ENCODE peak calls at places on chromosome 17, in five cellular contexts. V is GF-D8, Q is EH, A is uterus, B is breast epithelium. C is an unnamed sample.
A peak's percentile ranks its signal among the peaks of the same experiment; 100 is the strongest.

GRCh38 chr17:43342601-43342905 is 56.2 kb upstream of the ARL4D start:
- DNase-seq in Q (no peak), B (no peak), V (no peak), A (no peak), C (no peak)

GRCh38 chr17:37802712-37803416 is 58.0 kb upstream of the HNF1B start:
- DNase-seq in V (no peak), A (no peak), Q (peak; percentile 77), B (no peak), C (peak; percentile 89)

GRCh38 chr17:14925498-14925897 is 339.6 kb downstream of the PMP22 start:
- DNase-seq in B (no peak), V (no peak), Q (no peak), A (no peak), C (no peak)

GRCh38 chr17:7354262-7354781 is 634 bp upstream of the TMEM95 start:
- DNase-seq in Q (peak; percentile 38), B (peak; percentile 32), V (no peak), A (no peak), C (peak; percentile 49)

GRCh38 chr17:72254808-72255449 is 134.1 kb downstream of the SOX9 start:
- DNase-seq in V (no peak), Q (no peak), A (no peak), B (no peak), C (no peak)

GRCh38 chr17:9402590-9403199 is 172.9 kb downstream of the STX8 start:
- DNase-seq in B (no peak), Q (peak; percentile 39), A (no peak), V (peak; percentile 5), C (peak; percentile 23)

GRCh38 chr17:72343911-72344310 is 223.1 kb downstream of the SOX9 start:
- DNase-seq in A (no peak), B (no peak), Q (no peak), V (no peak), C (no peak)

GRCh38 chr17:64418506-64419339 is 28.1 kb upstream of the PECAM1 start:
- DNase-seq in A (no peak), V (peak; percentile 27), B (no peak), Q (peak; percentile 75), C (peak; percentile 65)

GRCh38 chr17:49748791-49749190 is 15.1 kb downstream of the FAM117A start:
- DNase-seq in V (no peak), B (no peak), Q (no peak), A (no peak), C (no peak)